ENCODE peak calls at places on chromosomes 5 and 9, in eight cellular contexts. O is GM10248; Y is B cell; L is dorsolateral prefrontal cortex; F is WTC11; H is cardiac muscle cell; T is CD4-positive, alpha-beta T cell; V is mesothelial cell of epicardium. W is an unnamed sample.
A peak's percentile ranks its signal among the peaks of the same experiment; 100 is the strongest.

GRCh38 chr5:10838038-10838437 is 77.0 kb upstream of the DAP start:
- DNase-seq in O (no peak), Y (no peak), L (no peak), F (no peak), H (no peak), T (no peak), V (no peak), W (no peak)

GRCh38 chr9:136760424-136760823 is 2.4 kb upstream of the LCN8 start:
- DNase-seq in O (no peak), Y (no peak), L (peak; percentile 25), F (no peak), H (no peak), T (no peak), V (no peak), W (no peak)

GRCh38 chr9:121528642-121529041 is 29.0 kb upstream of the GGTA1 start:
- DNase-seq in O (no peak), Y (no peak), L (no peak), F (no peak), H (no peak), T (no peak), V (no peak), W (no peak)

GRCh38 chr9:92097997-92098482 is 17.2 kb downstream of the SPTLC1 start:
- DNase-seq in O (no peak), Y (no peak), L (peak; percentile 50), F (peak; percentile 94), H (peak; percentile 90), T (peak; percentile 42), V (no peak), W (no peak)

GRCh38 chr5:152256580-152256979 is 148.5 kb downstream of the NMUR2 start:
- DNase-seq in O (no peak), Y (no peak), L (no peak), F (no peak), H (no peak), T (no peak), V (no peak), W (no peak)

GRCh38 chr5:165143727-165144210 is 1638.3 kb downstream of the MAT2B start:
- DNase-seq in O (no peak), Y (no peak), L (no peak), F (no peak), H (no peak), T (no peak), V (no peak), W (no peak)

GRCh38 chr5:41637424-41637823 is 127.0 kb upstream of the PLCXD3 start:
- DNase-seq in O (peak; percentile 3), Y (no peak), L (no peak), F (peak; percentile 21), H (peak; percentile 20), T (no peak), V (no peak), W (no peak)

GRCh38 chr5:39093351-39093749 is 19.2 kb upstream of the RICTOR start:
- DNase-seq in O (no peak), Y (no peak), L (no peak), F (no peak), H (peak; percentile 9), T (no peak), V (no peak), W (no peak)

GRCh38 chr5:68924490-68925145 is 169.2 kb upstream of the SLC30A5 start:
- DNase-seq in O (no peak), Y (no peak), L (no peak), F (no peak), H (peak; percentile 95), T (no peak), V (no peak), W (no peak)

GRCh38 chr9:84129529-84129928 is 148.9 kb downstream of the RMI1 start:
- DNase-seq in O (no peak), Y (no peak), L (no peak), F (no peak), H (no peak), T (no peak), V (no peak), W (no peak)

GRCh38 chr9:124394596-124394995 is 20.6 kb downstream of the PSMB7 start:
- DNase-seq in O (no peak), Y (no peak), L (no peak), F (no peak), H (no peak), T (no peak), V (no peak), W (no peak)
- TF ChIP-seq CTCF in O (peak; percentile 36), Y (peak; percentile 24), L (no peak), F (no peak), H (no peak), T (no peak), V (no peak), W (no peak)

GRCh38 chr9:38065369-38066075 is 3.5 kb downstream of the SHB start:
- DNase-seq in O (peak; percentile 66), Y (no peak), L (no peak), F (no peak), H (no peak), T (no peak), V (no peak), W (peak; percentile 56)

GRCh38 chr9:38066907-38067610 is 2.0 kb downstream of the SHB start:
- DNase-seq in O (no peak), Y (peak; percentile 31), L (peak; percentile 39), F (peak; percentile 28), H (peak; percentile 43), T (no peak), V (no peak), W (no peak)

GRCh38 chr9:38067611-38067891 is 1.5 kb downstream of the SHB start:
- DNase-seq in O (no peak), Y (no peak), L (no peak), F (peak; percentile 45), H (no peak), T (no peak), V (no peak), W (no peak)

GRCh38 chr9:38064842-38065368 is 4.1 kb downstream of the SHB start:
- DNase-seq in O (no peak), Y (no peak), L (no peak), F (no peak), H (no peak), T (no peak), V (no peak), W (no peak)

DNA sequence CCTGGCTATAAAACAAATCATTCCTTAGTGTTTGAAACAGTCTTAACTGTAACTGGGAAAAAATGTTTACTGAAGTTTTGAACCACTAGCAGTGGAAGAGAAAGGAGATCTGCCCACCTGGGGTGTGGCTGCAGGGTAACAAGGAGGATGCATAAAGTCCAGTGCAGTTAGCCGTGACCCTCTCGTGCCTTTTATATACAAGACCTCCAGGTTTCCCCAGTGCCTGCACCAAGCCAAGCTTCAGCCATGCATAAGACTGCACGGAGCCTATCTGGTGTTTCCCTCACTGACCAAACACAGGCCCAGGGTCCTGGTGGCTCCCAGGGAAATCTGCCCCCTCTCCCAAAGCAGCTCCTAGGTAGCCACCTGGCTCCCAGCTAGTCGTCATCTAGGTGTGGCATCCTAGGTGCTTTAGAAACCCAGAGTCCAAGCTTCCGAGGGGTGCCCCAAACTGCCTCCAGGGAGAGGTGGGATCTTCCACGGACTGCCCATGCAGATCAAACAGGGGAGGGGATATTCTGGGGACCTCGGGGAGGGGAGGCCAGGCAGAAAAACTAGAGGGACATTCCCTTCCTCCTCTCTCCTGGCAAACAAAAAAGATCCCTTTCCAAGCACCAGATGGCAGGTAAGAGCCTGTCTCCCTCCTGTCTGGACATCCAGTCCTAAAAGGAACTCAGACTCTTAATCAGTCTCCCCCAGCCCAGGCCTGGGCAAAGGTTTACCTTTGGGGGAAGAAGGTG is 2.7 kb downstream of the SHB start:
- DNase-seq in O (no peak), Y (no peak), L (no peak), F (no peak), H (no peak), T (no peak), V (no peak), W (no peak)
- TF ChIP-seq CTCF in O (no peak), Y (no peak), L (no peak), F (no peak), H (peak; percentile 15), T (no peak), V (no peak), W (no peak)

DNA sequence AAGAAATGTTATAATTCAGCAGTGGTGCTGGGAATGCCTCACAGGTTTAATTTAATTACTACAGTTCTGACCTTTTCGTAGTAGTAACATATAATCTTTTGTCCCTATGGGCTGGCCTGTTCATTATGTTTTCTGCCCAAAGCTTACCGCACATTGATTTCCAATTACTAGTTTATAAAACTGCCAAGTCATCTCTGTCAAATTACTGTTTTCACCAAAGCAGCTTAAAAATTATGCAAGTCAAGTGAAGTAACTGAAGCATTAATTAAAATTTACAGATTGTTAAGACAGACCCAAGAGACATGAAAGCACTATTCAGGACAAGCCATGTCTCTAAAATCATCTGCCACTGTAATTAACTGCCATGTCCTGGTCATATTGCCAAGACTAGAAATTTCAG is 93.9 kb upstream of the FTMT start:
- DNase-seq in O (no peak), Y (no peak), L (no peak), F (no peak), H (no peak), T (no peak), V (no peak), W (no peak)
- TF ChIP-seq CTCF in O (no peak), Y (no peak), L (no peak), F (no peak), H (no peak), T (no peak), V (no peak), W (no peak)

GRCh38 chr9:107487521-107488399 is 1.8 kb downstream of the KLF4 start:
- DNase-seq in O (peak; percentile 40), Y (peak; percentile 53), L (no peak), F (peak; percentile 75), H (peak; percentile 67), T (no peak), V (peak; percentile 42), W (peak; percentile 43)
- TF ChIP-seq CTCF in O (peak; percentile 30), Y (peak; percentile 39), L (peak; percentile 58), F (peak; percentile 49), H (peak; percentile 71), T (no peak), V (peak; percentile 78), W (peak; percentile 46)

DNA sequence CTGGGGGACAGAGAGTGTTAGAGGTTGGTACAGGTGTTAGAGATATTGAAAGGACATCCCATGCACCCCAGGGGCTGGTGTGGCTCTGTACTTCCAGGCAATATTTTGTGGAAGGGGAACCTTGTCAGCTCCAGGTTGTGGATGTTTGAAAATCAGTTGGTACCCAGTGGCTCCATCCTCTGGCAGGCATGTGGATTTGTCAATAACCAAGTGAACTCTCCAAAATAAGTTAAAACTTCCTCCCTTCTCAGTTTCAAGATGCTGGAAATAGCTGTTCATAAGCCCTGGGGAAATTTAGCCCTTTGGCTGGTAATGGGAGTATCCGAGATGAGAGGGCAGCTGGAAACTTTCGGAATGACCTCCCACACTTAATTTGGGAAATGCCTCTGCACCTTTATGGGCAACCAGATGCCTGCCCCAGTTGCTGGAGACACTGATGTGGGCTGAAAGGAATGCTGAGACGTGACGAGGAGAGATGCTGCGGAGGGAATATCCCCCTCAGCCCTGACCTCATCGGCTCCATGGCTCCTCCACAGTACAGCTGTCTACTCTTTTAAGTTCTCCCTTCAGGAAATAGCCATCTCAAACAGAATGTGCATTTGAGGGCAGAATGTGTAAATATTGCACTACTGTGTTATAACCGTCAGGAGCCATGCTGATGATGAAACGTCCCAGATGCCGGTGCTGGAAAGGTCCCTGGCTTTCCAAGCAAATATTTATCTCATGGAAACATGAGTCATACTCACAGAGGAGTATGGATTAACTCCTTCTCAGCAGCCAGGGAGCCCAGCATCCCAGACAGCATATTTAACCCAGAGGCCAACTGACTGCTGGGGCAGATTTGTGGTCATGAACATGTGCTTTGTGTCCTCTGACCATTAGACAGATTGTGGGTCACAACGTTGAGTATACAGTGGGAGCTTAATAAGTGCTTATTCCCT is 29.5 kb downstream of the TGFBI start:
- DNase-seq in O (no peak), Y (no peak), L (no peak), F (peak; percentile 33), H (peak; percentile 99), T (no peak), V (no peak), W (no peak)
- TF ChIP-seq CTCF in O (no peak), Y (no peak), L (no peak), F (no peak), H (peak; percentile 64), T (no peak), V (peak; percentile 39), W (no peak)

W was measured in GM13977.